ENCODE peak calls at places on chromosomes 13 and 19, in nine cellular contexts. D is heart right ventricle, F is kidney, E is uterus, O is right atrium auricular region, H is heart left ventricle, Y is GM23248, G is colonic mucosa, P is aorta. Z is an unnamed sample.

GRCh38 chr13:39250440-39250839 is 212.2 kb downstream of the NHLRC3 start:
- DNase-seq in D (no peak), F (no peak), E (no peak), O (no peak), H (no peak), Y (no peak), G (no peak), P (no peak), Z (no peak)

GRCh38 chr19:23378948-23379347 is 16.3 kb downstream of the ZNF91 start:
- DNase-seq in D (no peak), F (no peak), E (no peak), O (no peak), H (no peak), Y (no peak), G (no peak), P (no peak), Z (no peak)

GRCh38 chr13:105139380-105140285 is 1395.8 kb downstream of the EFNB2 start:
- DNase-seq in D (peak), F (peak), E (no peak), O (peak), H (peak), Y (no peak), G (peak), P (peak), Z (peak)

GRCh38 chr13:83065136-83065535 is 817.1 kb downstream of the SLITRK1 start:
- DNase-seq in D (no peak), F (no peak), E (peak), O (peak), H (no peak), Y (peak), G (no peak), P (peak), Z (peak)

GRCh38 chr13:50587122-50587521 is 256.4 kb downstream of the DLEU7 start:
- DNase-seq in D (no peak), F (no peak), E (no peak), O (no peak), H (no peak), Y (no peak), G (no peak), P (no peak), Z (no peak)

GRCh38 chr13:108176685-108177274 is 38.6 kb downstream of the LIG4 start:
- DNase-seq in D (no peak), F (no peak), E (no peak), O (no peak), H (no peak), Y (peak), G (peak), P (no peak), Z (peak)

GRCh38 chr19:38733493-38734175 is 10.6 kb downstream of the CAPN12 start:
- DNase-seq in D (peak), F (peak), E (peak), O (no peak), H (no peak), Y (peak), G (peak), P (peak), Z (no peak)

GRCh38 chr19:53422551-53422950 is 9.2 kb upstream of the ZNF761 start:
- DNase-seq in D (no peak), F (no peak), E (no peak), O (no peak), H (no peak), Y (no peak), G (no peak), P (no peak), Z (no peak)

GRCh38 chr13:74889321-74889720 is 592.6 kb downstream of the TBC1D4 start:
- DNase-seq in D (no peak), F (no peak), E (no peak), O (no peak), H (no peak), Y (no peak), G (no peak), P (no peak), Z (no peak)

GRCh38 chr19:821228-821975 is at the start of gene PLPPR3:
- DNase-seq in D (no peak), F (peak), E (no peak), O (no peak), H (no peak), Y (no peak), G (no peak), P (peak), Z (no peak)

GRCh38 chr13:50936681-50937080 is 27.1 kb downstream of the RNASEH2B start:
- DNase-seq in D (no peak), F (no peak), E (no peak), O (no peak), H (no peak), Y (peak), G (no peak), P (no peak), Z (no peak)

GRCh38 chr13:51794959-51795358 is 9.0 kb downstream of the DHRS12 start:
- DNase-seq in D (no peak), F (no peak), E (no peak), O (no peak), H (no peak), Y (no peak), G (no peak), P (no peak), Z (no peak)

GRCh38 chr13:91241249-91241648 is 106.2 kb upstream of the MIR17HG start:
- DNase-seq in D (no peak), F (no peak), E (no peak), O (no peak), H (no peak), Y (no peak), G (no peak), P (no peak), Z (no peak)

GRCh38 chr13:80342541-80343371 is 1.8 kb upstream of the SPRY2 start:
- DNase-seq in D (peak), F (peak), E (peak), O (peak), H (peak), Y (peak), G (peak), P (peak), Z (peak)

GRCh38 chr13:102940143-102940542 is 94.3 kb downstream of the ERCC5 start:
- DNase-seq in D (no peak), F (no peak), E (no peak), O (no peak), H (no peak), Y (no peak), G (no peak), P (no peak), Z (no peak)

GRCh38 chr13:112791662-112792440 is 102.0 kb downstream of the ATP11A start:
- DNase-seq in D (no peak), F (no peak), E (no peak), O (peak), H (no peak), Y (no peak), G (no peak), P (no peak), Z (no peak)

GRCh38 chr13:67833564-67833963 is 603.4 kb upstream of the PCDH9 start:
- DNase-seq in D (no peak), F (no peak), E (no peak), O (no peak), H (no peak), Y (no peak), G (no peak), P (no peak), Z (no peak)

GRCh38 chr13:111480976-111481375 is 160.5 kb downstream of the TEX29 start:
- DNase-seq in D (no peak), F (peak), E (no peak), O (no peak), H (no peak), Y (no peak), G (no peak), P (no peak), Z (no peak)

GRCh38 chr19:46447006-46447405 is 18.3 kb upstream of the PNMA8C start:
- DNase-seq in D (no peak), F (no peak), E (no peak), O (no peak), H (no peak), Y (no peak), G (no peak), P (no peak), Z (no peak)
- H3K27ac ChIP-seq in D (no peak), F (no peak), E (no peak), O (no peak), H (no peak), Y (no peak), G (no peak), P (no peak), Z (no peak)

GRCh38 chr19:2179095-2179494 is 15.4 kb downstream of the DOT1L start:
- DNase-seq in D (no peak), F (no peak), E (no peak), O (no peak), H (no peak), Y (no peak), G (no peak), P (no peak), Z (no peak)

GRCh38 chr19:2173841-2174577 is 10.3 kb downstream of the DOT1L start:
- DNase-seq in D (no peak), F (no peak), E (no peak), O (no peak), H (no peak), Y (no peak), G (no peak), P (no peak), Z (no peak)

GRCh38 chr19:2176336-2176994 is 12.7 kb downstream of the DOT1L start:
- DNase-seq in D (no peak), F (peak), E (no peak), O (no peak), H (no peak), Y (no peak), G (no peak), P (no peak), Z (no peak)

GRCh38 chr19:2173388-2173787 is 9.7 kb downstream of the DOT1L start:
- DNase-seq in D (no peak), F (no peak), E (no peak), O (no peak), H (no peak), Y (no peak), G (no peak), P (no peak), Z (no peak)

DNA sequence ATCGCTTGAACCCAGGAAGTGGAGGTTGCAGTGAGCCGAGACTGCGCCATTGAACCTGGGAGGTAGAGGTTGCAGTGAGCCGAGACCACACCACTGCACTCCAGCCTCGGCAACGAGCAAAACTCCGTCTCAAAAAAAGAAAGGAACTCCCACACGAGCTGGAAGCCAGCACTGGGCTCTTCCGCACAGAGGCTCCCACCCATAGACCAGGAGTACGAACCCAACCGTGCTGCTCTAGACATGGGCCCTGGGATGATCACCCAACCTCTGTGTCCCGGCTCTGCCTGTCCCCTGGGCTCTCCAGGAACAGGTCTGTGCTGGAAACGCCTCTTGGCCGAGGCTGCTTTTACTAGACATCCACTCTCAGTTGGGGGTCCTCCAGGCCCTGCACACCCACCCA is 12.0 kb downstream of the DOT1L start:
- DNase-seq in D (no peak), F (no peak), E (no peak), O (no peak), H (no peak), Y (no peak), G (no peak), P (no peak), Z (no peak)
- H3K27ac ChIP-seq in D (no peak), F (peak), E (no peak), O (peak), H (no peak), Y (no peak), G (no peak), P (no peak), Z (no peak)

GRCh38 chr19:2600914-2601870 is 101.3 kb downstream of the GNG7 start:
- DNase-seq in D (no peak), F (peak), E (no peak), O (no peak), H (no peak), Y (no peak), G (no peak), P (no peak), Z (no peak)
- H3K27ac ChIP-seq in D (peak), F (no peak), E (peak), O (peak), H (no peak), Y (no peak), G (no peak), P (no peak), Z (no peak)

DNA sequence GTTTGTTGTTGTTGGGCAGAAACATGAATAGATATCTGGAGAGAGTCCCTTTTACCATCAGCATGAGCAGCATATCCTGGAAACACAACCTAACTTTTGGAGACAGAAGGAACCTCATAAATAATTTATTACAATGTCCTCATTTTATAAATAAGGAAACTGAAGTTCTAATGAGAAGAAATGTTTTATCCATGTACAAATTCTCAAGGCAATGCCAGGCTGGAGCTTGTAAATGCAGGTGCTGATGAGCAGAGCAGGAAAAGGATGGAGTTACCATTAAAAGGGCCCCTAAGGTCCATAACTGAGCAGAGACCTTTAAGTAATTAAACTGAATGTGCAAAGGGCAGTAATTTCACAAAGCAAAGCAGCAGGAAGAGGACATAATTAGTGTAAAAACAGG is 17.3 kb downstream of the LCP1 start:
- DNase-seq in D (no peak), F (no peak), E (no peak), O (no peak), H (no peak), Y (no peak), G (no peak), P (no peak), Z (no peak)
- H3K27ac ChIP-seq in D (no peak), F (no peak), E (no peak), O (no peak), H (no peak), Y (no peak), G (no peak), P (no peak), Z (no peak)

GRCh38 chr19:46903458-46903857 is 42.7 kb downstream of the ARHGAP35 start:
- DNase-seq in D (no peak), F (no peak), E (no peak), O (no peak), H (no peak), Y (no peak), G (no peak), P (no peak), Z (no peak)

GRCh38 chr19:46904114-46905060 is 43.6 kb downstream of the ARHGAP35 start:
- DNase-seq in D (peak), F (peak), E (peak), O (peak), H (peak), Y (peak), G (no peak), P (peak), Z (no peak)

GRCh38 chr19:46900341-46900740 is 39.5 kb downstream of the ARHGAP35 start:
- DNase-seq in D (no peak), F (no peak), E (no peak), O (no peak), H (no peak), Y (no peak), G (no peak), P (no peak), Z (no peak)

GRCh38 chr19:46901701-46902401 is 41.1 kb downstream of the ARHGAP35 start:
- DNase-seq in D (no peak), F (no peak), E (no peak), O (no peak), H (no peak), Y (peak), G (no peak), P (no peak), Z (no peak)

GRCh38 chr19:46902402-46902766 is 41.6 kb downstream of the ARHGAP35 start:
- DNase-seq in D (no peak), F (no peak), E (no peak), O (no peak), H (no peak), Y (peak), G (no peak), P (no peak), Z (no peak)
- H3K27ac ChIP-seq in D (no peak), F (peak), E (no peak), O (peak), H (peak), Y (peak), G (no peak), P (no peak), Z (no peak)

GRCh38 chr19:42288411-42288810 is 13.5 kb upstream of the PRR19 start:
- DNase-seq in D (no peak), F (peak), E (no peak), O (no peak), H (no peak), Y (no peak), G (no peak), P (no peak), Z (no peak)
- H3K27ac ChIP-seq in D (no peak), F (no peak), E (no peak), O (no peak), H (no peak), Y (no peak), G (no peak), P (no peak), Z (no peak)

Z was measured in substantia nigra.